ENCODE peak calls at places on chromosomes 6 and 20, in eight cellular contexts. P is bronchial epithelial cell, G is OCI-LY7, S is AG10803, U is natural killer cell, Q is heart right ventricle, V is AG09309, J is tibial nerve. B is an unnamed sample.
A peak's percentile ranks its signal among the peaks of the same experiment; 100 is the strongest.

GRCh38 chr6:111777357-111777756 is 95.9 kb downstream of the FYN start:
- DNase-seq in U (no peak), P (no peak), Q (no peak), G (no peak), S (no peak), V (no peak), J (no peak), B (no peak)

GRCh38 chr6:125658759-125659431 is 90.5 kb upstream of the HEY2 start:
- DNase-seq in G (no peak), J (no peak), Q (peak; percentile 41), V (no peak), P (peak; percentile 23), U (no peak), S (peak; percentile 61), B (no peak)

GRCh38 chr20:6975326-6975725 is 207.8 kb downstream of the BMP2 start:
- DNase-seq in G (no peak), Q (no peak), J (no peak), P (no peak), U (no peak), S (peak; percentile 22), V (no peak), B (no peak)

GRCh38 chr6:134447883-134448387 is 130.0 kb upstream of the SGK1 start:
- DNase-seq in P (peak; percentile 99), G (no peak), S (peak; percentile 97), U (no peak), J (no peak), V (peak; percentile 91), Q (no peak), B (no peak)

GRCh38 chr6:162211022-162211421 is 516.5 kb downstream of the PRKN start:
- DNase-seq in S (no peak), G (no peak), U (no peak), V (no peak), J (no peak), Q (no peak), P (no peak), B (no peak)

GRCh38 chr6:109894181-109894580 is 83.9 kb upstream of the GPR6 start:
- DNase-seq in J (no peak), V (no peak), Q (no peak), G (peak; percentile 14), P (no peak), U (no peak), S (no peak), B (no peak)

GRCh38 chr20:59614714-59615113 is 10.4 kb downstream of the PHACTR3 start:
- DNase-seq in P (no peak), U (no peak), G (no peak), Q (no peak), J (no peak), S (no peak), V (no peak), B (no peak)

GRCh38 chr6:6319947-6320811 is at the start of gene F13A1:
- DNase-seq in J (no peak), P (no peak), U (no peak), Q (no peak), V (no peak), S (no peak), G (peak; percentile 29), B (no peak)

GRCh38 chr6:63493557-63493956 is 78.7 kb upstream of the LOC128125822 start:
- DNase-seq in J (no peak), G (no peak), V (no peak), Q (no peak), S (no peak), U (no peak), P (peak; percentile 55), B (no peak)

GRCh38 chr20:11976966-11977365 is 59.3 kb downstream of the BTBD3 start:
- DNase-seq in U (no peak), S (no peak), J (no peak), P (no peak), V (no peak), Q (no peak), G (no peak), B (no peak)

GRCh38 chr6:107618672-107619071 is 128.8 kb downstream of the SOBP start:
- DNase-seq in J (no peak), P (no peak), U (no peak), S (no peak), G (peak; percentile 96), V (no peak), Q (no peak), B (no peak)

GRCh38 chr6:3977875-3978711 is 100.8 kb downstream of the FAM217A start:
- DNase-seq in Q (peak; percentile 24), G (peak; percentile 54), V (peak; percentile 65), P (peak; percentile 56), S (peak; percentile 89), U (no peak), J (no peak), B (no peak)

GRCh38 chr6:41824571-41825569 is 37.4 kb downstream of the TOMM6 start:
- DNase-seq in J (no peak), P (peak; percentile 97), S (no peak), Q (no peak), U (no peak), V (no peak), G (no peak), B (no peak)

GRCh38 chr20:2314759-2315439 is 19.1 kb downstream of the TGM3 start:
- DNase-seq in V (peak; percentile 75), P (peak; percentile 56), G (no peak), S (peak; percentile 96), Q (peak; percentile 42), U (no peak), J (peak; percentile 33), B (no peak)

GRCh38 chr6:72639920-72640621 is 18.2 kb downstream of the KCNQ5 start:
- DNase-seq in U (no peak), J (no peak), S (no peak), Q (no peak), G (no peak), V (no peak), P (no peak), B (no peak)
- TF ChIP-seq CTCF in U (no peak), J (no peak), S (no peak), Q (no peak), G (no peak), V (no peak), P (no peak), B (no peak)

DNA sequence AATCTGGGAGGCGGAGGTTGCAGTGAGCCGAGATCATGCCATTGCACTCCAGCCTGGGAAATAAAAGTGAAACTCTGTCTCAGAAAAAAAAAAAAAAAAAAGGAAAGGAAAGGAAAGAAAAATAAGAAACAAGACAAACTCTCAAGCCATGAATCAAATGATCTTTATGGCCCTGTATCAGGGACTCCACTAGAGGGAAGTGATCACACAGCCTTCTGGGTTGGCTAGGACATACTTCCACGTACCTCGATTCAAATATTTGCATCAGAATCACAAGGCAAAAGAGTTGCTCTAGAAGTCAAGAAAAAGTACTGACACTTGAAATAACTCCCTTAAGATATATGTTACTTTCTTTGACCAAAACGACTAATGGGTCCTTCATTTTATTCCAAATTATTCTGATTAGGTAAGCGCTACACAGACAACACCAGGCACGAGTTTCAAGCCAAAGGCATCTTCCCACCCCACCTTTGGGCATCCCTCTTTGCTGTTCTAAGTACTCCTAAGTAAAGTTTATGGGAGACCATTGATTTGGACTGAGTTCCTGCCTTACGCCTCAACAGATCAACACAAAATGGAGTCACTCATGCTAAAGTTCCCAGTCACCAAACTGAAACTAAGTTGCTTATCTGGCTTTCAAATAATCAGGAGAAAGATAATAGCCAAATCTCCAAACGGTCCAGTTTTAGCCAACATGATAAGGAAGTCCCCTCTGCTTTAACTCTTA is 77.5 kb upstream of the NT5E start:
- DNase-seq in G (no peak), V (no peak), U (no peak), P (no peak), Q (no peak), J (no peak), S (no peak), B (no peak)
- TF ChIP-seq CTCF in G (no peak), V (no peak), U (no peak), P (no peak), Q (peak; percentile 22), J (no peak), S (no peak), B (no peak)

DNA sequence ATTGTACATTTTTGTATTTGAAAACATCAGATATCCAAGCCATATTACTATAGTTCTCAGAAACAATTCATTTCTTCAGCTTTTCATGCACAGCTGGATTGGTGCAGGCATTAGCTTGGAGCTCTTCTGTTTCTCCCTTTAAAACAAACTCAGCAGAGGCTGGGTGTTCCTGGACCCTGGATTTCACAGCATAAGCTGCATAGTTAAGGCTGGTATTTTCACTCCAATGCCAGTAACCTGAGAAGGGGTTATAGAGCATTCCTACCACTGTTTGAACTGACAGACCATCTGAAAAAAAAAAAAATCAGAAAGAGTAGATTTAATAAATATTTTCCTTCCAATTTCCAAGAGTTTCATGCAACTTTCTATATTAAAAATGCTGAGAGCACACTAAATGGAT is 20.1 kb upstream of the FAXC start:
- DNase-seq in Q (no peak), G (no peak), S (no peak), V (no peak), P (no peak), U (no peak), J (no peak), B (no peak)
- TF ChIP-seq CTCF in Q (no peak), G (no peak), S (no peak), V (no peak), P (no peak), U (no peak), J (no peak), B (no peak)

GRCh38 chr6:154508573-154509375 is 1.7 kb downstream of the CNKSR3 start:
- DNase-seq in Q (no peak), U (no peak), V (no peak), G (no peak), P (peak; percentile 72), J (no peak), S (peak; percentile 28), B (no peak)

GRCh38 chr6:154509421-154510143 is 903 bp downstream of the CNKSR3 start:
- DNase-seq in J (no peak), P (no peak), Q (no peak), V (no peak), U (no peak), G (no peak), S (peak; percentile 43), B (no peak)

GRCh38 chr6:154511735-154512097 is 1.2 kb upstream of the CNKSR3 start:
- DNase-seq in V (no peak), J (no peak), S (no peak), P (no peak), U (no peak), G (no peak), Q (no peak), B (no peak)

GRCh38 chr6:154512214-154512613 is 1.7 kb upstream of the CNKSR3 start:
- DNase-seq in Q (no peak), P (no peak), S (no peak), V (no peak), G (no peak), J (no peak), U (no peak), B (no peak)

DNA sequence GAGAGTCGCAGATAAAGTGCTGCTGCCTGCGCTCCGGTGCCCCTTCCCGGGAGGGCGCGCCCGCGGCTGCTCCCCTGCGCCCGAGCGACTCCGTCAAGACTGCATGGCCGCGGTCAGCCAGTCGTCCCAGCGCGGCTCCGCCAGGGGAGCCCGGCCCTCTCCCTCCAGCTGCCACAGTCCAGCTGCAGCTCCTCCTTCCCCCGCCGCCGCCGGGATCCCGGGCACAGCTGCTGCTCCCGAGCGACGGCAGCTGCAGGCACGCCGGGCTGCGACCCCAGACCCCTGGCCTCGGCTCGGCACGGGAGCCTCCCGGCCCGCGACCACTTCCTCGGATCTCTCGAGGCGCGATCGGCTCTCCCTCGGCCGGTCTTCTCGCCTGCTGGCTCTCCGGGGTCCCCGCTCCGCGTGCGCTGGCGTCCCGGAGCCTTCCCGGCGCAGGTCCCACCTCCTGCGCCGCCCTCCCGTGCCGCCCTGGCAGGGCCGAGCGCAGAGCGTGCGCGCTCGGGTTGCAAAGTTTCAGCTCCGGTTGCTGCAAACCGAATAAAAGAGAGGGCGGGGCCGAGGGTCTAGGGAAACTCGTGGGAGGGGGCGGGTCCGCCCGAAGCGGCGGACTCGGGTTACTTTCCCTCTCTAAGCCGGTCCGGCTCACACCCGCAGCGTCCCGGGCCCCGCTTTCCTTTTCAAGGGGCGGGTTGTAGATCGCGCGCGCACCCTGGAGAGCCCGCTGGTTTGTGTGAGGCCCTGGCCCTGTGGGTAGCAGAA is at the start of gene CNKSR3:
- DNase-seq in Q (peak; percentile 89), P (peak; percentile 29), G (no peak), V (peak; percentile 76), J (peak; percentile 71), U (no peak), S (peak; percentile 89), B (peak; percentile 90)
- TF ChIP-seq CTCF in Q (peak; percentile 16), P (peak; percentile 14), G (no peak), V (no peak), J (peak; percentile 34), U (no peak), S (peak; percentile 1), B (peak; percentile 53)